ENCODE peak calls at places on chromosomes 6 and 20, in six cellular contexts. One of them, this sample, is unnamed.

GRCh38 chr6:140445474-140446004 is 1071.1 kb upstream of the CITED2 start:
- DNase-seq in H54: peak; percentile 1
- DNase-seq in endothelial cell of umbilical vein: peak; percentile 68
- DNase-seq in thyroid gland: no peak
- DNase-seq in SK-N-MC: no peak
- DNase-seq in EH: peak; percentile 91
- DNase-seq in this sample: no peak

GRCh38 chr6:12890171-12890790 is 173.7 kb downstream of the PHACTR1 start:
- DNase-seq in EH: no peak
- DNase-seq in SK-N-MC: no peak
- DNase-seq in H54: no peak
- DNase-seq in thyroid gland: no peak
- DNase-seq in endothelial cell of umbilical vein: peak; percentile 3
- DNase-seq in this sample: peak; percentile 19

GRCh38 chr20:22922987-22923386 is 112.1 kb upstream of the SSTR4 start:
- DNase-seq in EH: no peak
- DNase-seq in endothelial cell of umbilical vein: no peak
- DNase-seq in thyroid gland: no peak
- DNase-seq in SK-N-MC: no peak
- DNase-seq in H54: no peak
- DNase-seq in this sample: no peak

GRCh38 chr6:111478749-111479148 is 4.3 kb downstream of the REV3L start:
- DNase-seq in thyroid gland: no peak
- DNase-seq in EH: peak; percentile 73
- DNase-seq in SK-N-MC: no peak
- DNase-seq in H54: no peak
- DNase-seq in endothelial cell of umbilical vein: peak; percentile 70
- DNase-seq in this sample: no peak

GRCh38 chr6:4973972-4974885 is 29.6 kb downstream of the RPP40 start:
- DNase-seq in endothelial cell of umbilical vein: no peak
- DNase-seq in thyroid gland: peak; percentile 13
- DNase-seq in SK-N-MC: peak; percentile 6
- DNase-seq in EH: peak; percentile 49
- DNase-seq in H54: no peak
- DNase-seq in this sample: peak; percentile 33

GRCh38 chr20:22577515-22578220 is 6.7 kb downstream of the FOXA2 start:
- DNase-seq in EH: no peak
- DNase-seq in SK-N-MC: no peak
- DNase-seq in endothelial cell of umbilical vein: no peak
- DNase-seq in H54: no peak
- DNase-seq in thyroid gland: no peak
- DNase-seq in this sample: no peak

GRCh38 chr6:134948142-134948541 is 1.8 kb downstream of the ALDH8A1 start:
- DNase-seq in SK-N-MC: no peak
- DNase-seq in endothelial cell of umbilical vein: no peak
- DNase-seq in thyroid gland: no peak
- DNase-seq in EH: no peak
- DNase-seq in H54: no peak
- DNase-seq in this sample: no peak

GRCh38 chr6:98687776-98688175 is 146.6 kb upstream of the POU3F2 start:
- DNase-seq in thyroid gland: no peak
- DNase-seq in SK-N-MC: no peak
- DNase-seq in EH: no peak
- DNase-seq in H54: no peak
- DNase-seq in endothelial cell of umbilical vein: no peak
- DNase-seq in this sample: no peak

GRCh38 chr20:38878798-38879197 is 47.4 kb upstream of the FAM83D start:
- DNase-seq in endothelial cell of umbilical vein: no peak
- DNase-seq in EH: peak; percentile 37
- DNase-seq in thyroid gland: no peak
- DNase-seq in H54: no peak
- DNase-seq in SK-N-MC: no peak
- DNase-seq in this sample: no peak

GRCh38 chr6:107045733-107046312 is 17.8 kb downstream of the MTRES1 start:
- DNase-seq in EH: no peak
- DNase-seq in thyroid gland: no peak
- DNase-seq in endothelial cell of umbilical vein: no peak
- DNase-seq in H54: no peak
- DNase-seq in SK-N-MC: no peak
- DNase-seq in this sample: no peak

GRCh38 chr6:82954937-82955577 is 110.6 kb downstream of the UBE3D start:
- DNase-seq in thyroid gland: no peak
- DNase-seq in endothelial cell of umbilical vein: no peak
- DNase-seq in SK-N-MC: no peak
- DNase-seq in H54: peak; percentile 3
- DNase-seq in EH: peak; percentile 87
- DNase-seq in this sample: no peak

GRCh38 chr20:25323486-25324246 is 67.0 kb downstream of the ABHD12 start:
- DNase-seq in SK-N-MC: no peak
- DNase-seq in H54: no peak
- DNase-seq in thyroid gland: no peak
- DNase-seq in EH: no peak
- DNase-seq in endothelial cell of umbilical vein: no peak
- DNase-seq in this sample: no peak

GRCh38 chr20:63745961-63746765 is 6.6 kb downstream of the SLC2A4RG start:
- DNase-seq in EH: no peak
- DNase-seq in H54: no peak
- DNase-seq in endothelial cell of umbilical vein: no peak
- DNase-seq in SK-N-MC: no peak
- DNase-seq in thyroid gland: no peak
- DNase-seq in this sample: no peak

GRCh38 chr20:44217342-44218092 is 6.9 kb upstream of the OSER1 start:
- DNase-seq in SK-N-MC: peak; percentile 24
- DNase-seq in EH: peak; percentile 71
- DNase-seq in thyroid gland: peak; percentile 67
- DNase-seq in endothelial cell of umbilical vein: peak; percentile 55
- DNase-seq in H54: peak; percentile 51
- DNase-seq in this sample: peak; percentile 72

GRCh38 chr6:129667621-129668020 is 42.4 kb downstream of the ARHGAP18 start:
- DNase-seq in SK-N-MC: no peak
- DNase-seq in endothelial cell of umbilical vein: peak; percentile 92
- DNase-seq in EH: peak; percentile 85
- DNase-seq in H54: no peak
- DNase-seq in thyroid gland: no peak
- DNase-seq in this sample: peak; percentile 42

GRCh38 chr6:27091661-27092315 is 155.7 kb upstream of the PRSS16 start:
- DNase-seq in EH: peak; percentile 91
- DNase-seq in endothelial cell of umbilical vein: peak; percentile 56
- DNase-seq in thyroid gland: no peak
- DNase-seq in H54: peak; percentile 44
- DNase-seq in SK-N-MC: peak; percentile 66
- DNase-seq in this sample: peak; percentile 81

GRCh38 chr20:32519367-32519730 is 65.8 kb downstream of the NOL4L start:
- DNase-seq in thyroid gland: no peak
- DNase-seq in EH: no peak
- DNase-seq in endothelial cell of umbilical vein: no peak
- DNase-seq in SK-N-MC: no peak
- DNase-seq in H54: no peak
- DNase-seq in this sample: no peak

GRCh38 chr20:62219101-62219991 is 732 bp downstream of the HRH3 start:
- DNase-seq in H54: no peak
- DNase-seq in SK-N-MC: no peak
- DNase-seq in endothelial cell of umbilical vein: no peak
- DNase-seq in EH: no peak
- DNase-seq in thyroid gland: no peak
- DNase-seq in this sample: no peak

GRCh38 chr20:942611-943010 is 26.5 kb upstream of the ANGPT4 start:
- DNase-seq in endothelial cell of umbilical vein: no peak
- DNase-seq in EH: no peak
- DNase-seq in H54: no peak
- DNase-seq in thyroid gland: no peak
- DNase-seq in SK-N-MC: no peak
- DNase-seq in this sample: no peak

GRCh38 chr20:77231-77630 is 10.2 kb upstream of the DEFB125 start:
- DNase-seq in H54: no peak
- DNase-seq in EH: no peak
- DNase-seq in thyroid gland: no peak
- DNase-seq in endothelial cell of umbilical vein: no peak
- DNase-seq in SK-N-MC: no peak
- DNase-seq in this sample: no peak

GRCh38 chr20:51735728-51736600 is 32.2 kb downstream of the ATP9A start:
- DNase-seq in EH: no peak
- DNase-seq in endothelial cell of umbilical vein: no peak
- DNase-seq in SK-N-MC: no peak
- DNase-seq in thyroid gland: no peak
- DNase-seq in H54: no peak
- DNase-seq in this sample: no peak

GRCh38 chr6:5260661-5261544 is at the start of the genes FARS2 and LYRM4:
- DNase-seq in thyroid gland: peak; percentile 91
- DNase-seq in SK-N-MC: peak; percentile 47
- DNase-seq in H54: peak; percentile 79
- DNase-seq in EH: peak; percentile 91
- DNase-seq in endothelial cell of umbilical vein: peak; percentile 94
- DNase-seq in this sample: peak; percentile 91

GRCh38 chr20:10129749-10130148 is 88.9 kb upstream of the SNAP25 start:
- DNase-seq in endothelial cell of umbilical vein: no peak
- DNase-seq in thyroid gland: no peak
- DNase-seq in SK-N-MC: no peak
- DNase-seq in EH: no peak
- DNase-seq in H54: no peak
- DNase-seq in this sample: no peak

GRCh38 chr6:37691904-37692806 is 5.5 kb downstream of the MDGA1 start:
- DNase-seq in EH: peak; percentile 69
- DNase-seq in H54: peak; percentile 90
- DNase-seq in thyroid gland: peak; percentile 74
- DNase-seq in endothelial cell of umbilical vein: peak; percentile 50
- DNase-seq in SK-N-MC: no peak
- DNase-seq in this sample: peak; percentile 60

GRCh38 chr6:27553123-27553904 is 80.4 kb upstream of the ZNF184 start:
- DNase-seq in thyroid gland: no peak
- DNase-seq in SK-N-MC: no peak
- DNase-seq in endothelial cell of umbilical vein: peak; percentile 7
- DNase-seq in H54: no peak
- DNase-seq in EH: peak; percentile 44
- DNase-seq in this sample: peak; percentile 89

GRCh38 chr20:10236540-10237533 is 18.2 kb downstream of the SNAP25 start:
- DNase-seq in endothelial cell of umbilical vein: no peak
- DNase-seq in H54: no peak
- DNase-seq in thyroid gland: no peak
- DNase-seq in SK-N-MC: no peak
- DNase-seq in EH: no peak
- DNase-seq in this sample: peak; percentile 28

GRCh38 chr6:92126088-92126487 is 1293.3 kb downstream of the EPHA7 start:
- DNase-seq in endothelial cell of umbilical vein: no peak
- DNase-seq in H54: no peak
- DNase-seq in EH: no peak
- DNase-seq in SK-N-MC: no peak
- DNase-seq in thyroid gland: no peak
- DNase-seq in this sample: no peak

GRCh38 chr6:152874846-152875568 is 107.8 kb downstream of the FBXO5 start:
- DNase-seq in endothelial cell of umbilical vein: no peak
- DNase-seq in thyroid gland: no peak
- DNase-seq in SK-N-MC: no peak
- DNase-seq in EH: no peak
- DNase-seq in H54: no peak
- DNase-seq in this sample: no peak

GRCh38 chr20:34220581-34220980 is 20.6 kb upstream of the ASIP start:
- DNase-seq in SK-N-MC: no peak
- DNase-seq in H54: no peak
- DNase-seq in thyroid gland: no peak
- DNase-seq in EH: peak; percentile 93
- DNase-seq in endothelial cell of umbilical vein: peak; percentile 78
- DNase-seq in this sample: no peak

GRCh38 chr20:5773589-5773988 is 23.4 kb downstream of the SHLD1 start:
- DNase-seq in EH: no peak
- DNase-seq in thyroid gland: no peak
- DNase-seq in SK-N-MC: no peak
- DNase-seq in H54: no peak
- DNase-seq in endothelial cell of umbilical vein: no peak
- DNase-seq in this sample: no peak

GRCh38 chr20:50730765-50731054 is 670 bp upstream of the PARD6B start:
- DNase-seq in EH: no peak
- DNase-seq in endothelial cell of umbilical vein: no peak
- DNase-seq in H54: no peak
- DNase-seq in thyroid gland: no peak
- DNase-seq in SK-N-MC: no peak
- DNase-seq in this sample: no peak

This sample was measured in MG63.